ENCODE peak calls at places on chromosomes 5 and 9, in seven cellular contexts. One of them, this sample, is unnamed.

GRCh38 chr5:149488645-149489306 is 62.5 kb downstream of the CSNK1A1 start:
- DNase-seq in PC-3: peak
- DNase-seq in endothelial cell: no peak
- DNase-seq in dorsolateral prefrontal cortex: no peak
- DNase-seq in AG09319: no peak
- DNase-seq in BE2C: no peak
- DNase-seq in CD8-positive, alpha-beta T cell: no peak
- DNase-seq in this sample: peak

GRCh38 chr9:93893899-93894690 is 61.1 kb downstream of the BARX1 start:
- DNase-seq in PC-3: no peak
- DNase-seq in endothelial cell: no peak
- DNase-seq in dorsolateral prefrontal cortex: no peak
- DNase-seq in AG09319: no peak
- DNase-seq in BE2C: no peak
- DNase-seq in CD8-positive, alpha-beta T cell: no peak
- DNase-seq in this sample: no peak

GRCh38 chr9:117414906-117415583 is at the start of gene ASTN2:
- DNase-seq in PC-3: no peak
- DNase-seq in endothelial cell: peak
- DNase-seq in dorsolateral prefrontal cortex: peak
- DNase-seq in AG09319: no peak
- DNase-seq in BE2C: peak
- DNase-seq in CD8-positive, alpha-beta T cell: no peak
- DNase-seq in this sample: no peak

GRCh38 chr5:1824109-1824821 is 23.1 kb downstream of the NDUFS6 start:
- DNase-seq in PC-3: no peak
- DNase-seq in endothelial cell: no peak
- DNase-seq in dorsolateral prefrontal cortex: peak
- DNase-seq in AG09319: no peak
- DNase-seq in BE2C: no peak
- DNase-seq in CD8-positive, alpha-beta T cell: no peak
- DNase-seq in this sample: peak

GRCh38 chr5:97070234-97070633 is 72.2 kb downstream of the LIX1 start:
- DNase-seq in PC-3: no peak
- DNase-seq in endothelial cell: no peak
- DNase-seq in dorsolateral prefrontal cortex: no peak
- DNase-seq in AG09319: no peak
- DNase-seq in BE2C: no peak
- DNase-seq in CD8-positive, alpha-beta T cell: no peak
- DNase-seq in this sample: no peak

GRCh38 chr5:36722913-36723312 is 116.5 kb downstream of the SLC1A3 start:
- DNase-seq in PC-3: peak
- DNase-seq in endothelial cell: no peak
- DNase-seq in dorsolateral prefrontal cortex: no peak
- DNase-seq in AG09319: no peak
- DNase-seq in BE2C: no peak
- DNase-seq in CD8-positive, alpha-beta T cell: no peak
- DNase-seq in this sample: no peak

GRCh38 chr5:74310967-74311930 is 329.3 kb downstream of the ENC1 start:
- DNase-seq in PC-3: no peak
- DNase-seq in endothelial cell: no peak
- DNase-seq in dorsolateral prefrontal cortex: no peak
- DNase-seq in AG09319: no peak
- DNase-seq in BE2C: no peak
- DNase-seq in CD8-positive, alpha-beta T cell: no peak
- DNase-seq in this sample: no peak

GRCh38 chr9:86809968-86810367 is 137.3 kb downstream of the GAS1 start:
- DNase-seq in PC-3: no peak
- DNase-seq in endothelial cell: no peak
- DNase-seq in dorsolateral prefrontal cortex: no peak
- DNase-seq in AG09319: no peak
- DNase-seq in BE2C: no peak
- DNase-seq in CD8-positive, alpha-beta T cell: no peak
- DNase-seq in this sample: no peak

GRCh38 chr5:156834916-156835315 is 15.2 kb upstream of the PPP1R2B start:
- DNase-seq in PC-3: no peak
- DNase-seq in endothelial cell: no peak
- DNase-seq in dorsolateral prefrontal cortex: no peak
- DNase-seq in AG09319: no peak
- DNase-seq in BE2C: no peak
- DNase-seq in CD8-positive, alpha-beta T cell: no peak
- DNase-seq in this sample: no peak

GRCh38 chr9:74804018-74804385 is 83.7 kb downstream of the TRPM6 start:
- DNase-seq in PC-3: peak
- DNase-seq in endothelial cell: no peak
- DNase-seq in dorsolateral prefrontal cortex: no peak
- DNase-seq in AG09319: no peak
- DNase-seq in BE2C: no peak
- DNase-seq in CD8-positive, alpha-beta T cell: no peak
- DNase-seq in this sample: no peak

GRCh38 chr5:65961644-65962043 is 35.3 kb downstream of the ERBIN start:
- DNase-seq in PC-3: peak
- DNase-seq in endothelial cell: no peak
- DNase-seq in dorsolateral prefrontal cortex: no peak
- DNase-seq in AG09319: no peak
- DNase-seq in BE2C: no peak
- DNase-seq in CD8-positive, alpha-beta T cell: no peak
- DNase-seq in this sample: no peak

GRCh38 chr9:15873573-15874177 is 320.8 kb downstream of the CCDC171 start:
- DNase-seq in PC-3: peak
- DNase-seq in endothelial cell: peak
- DNase-seq in dorsolateral prefrontal cortex: no peak
- DNase-seq in AG09319: peak
- DNase-seq in BE2C: no peak
- DNase-seq in CD8-positive, alpha-beta T cell: no peak
- DNase-seq in this sample: no peak

GRCh38 chr5:2801602-2802525 is 50.4 kb upstream of the IRX2 start:
- DNase-seq in PC-3: no peak
- DNase-seq in endothelial cell: no peak
- DNase-seq in dorsolateral prefrontal cortex: no peak
- DNase-seq in AG09319: no peak
- DNase-seq in BE2C: no peak
- DNase-seq in CD8-positive, alpha-beta T cell: no peak
- DNase-seq in this sample: no peak

GRCh38 chr5:79746645-79747044 is 57.0 kb downstream of the CMYA5 start:
- DNase-seq in PC-3: no peak
- DNase-seq in endothelial cell: no peak
- DNase-seq in dorsolateral prefrontal cortex: no peak
- DNase-seq in AG09319: no peak
- DNase-seq in BE2C: no peak
- DNase-seq in CD8-positive, alpha-beta T cell: no peak
- DNase-seq in this sample: no peak

GRCh38 chr9:133107245-133107722 is 13.8 kb downstream of the RALGDS start:
- DNase-seq in PC-3: no peak
- DNase-seq in endothelial cell: no peak
- DNase-seq in dorsolateral prefrontal cortex: peak
- DNase-seq in AG09319: no peak
- DNase-seq in BE2C: no peak
- DNase-seq in CD8-positive, alpha-beta T cell: no peak
- DNase-seq in this sample: no peak

GRCh38 chr5:178630475-178630930 is 3.7 kb upstream of the CLK4 start:
- DNase-seq in PC-3: peak
- DNase-seq in endothelial cell: no peak
- DNase-seq in dorsolateral prefrontal cortex: no peak
- DNase-seq in AG09319: no peak
- DNase-seq in BE2C: no peak
- DNase-seq in CD8-positive, alpha-beta T cell: no peak
- DNase-seq in this sample: no peak

GRCh38 chr5:139994234-139994633 is 48.9 kb downstream of the NRG2 start:
- DNase-seq in PC-3: no peak
- DNase-seq in endothelial cell: no peak
- DNase-seq in dorsolateral prefrontal cortex: no peak
- DNase-seq in AG09319: no peak
- DNase-seq in BE2C: no peak
- DNase-seq in CD8-positive, alpha-beta T cell: no peak
- DNase-seq in this sample: no peak

GRCh38 chr5:35924122-35924949 is 14.1 kb downstream of the CAPSL start:
- DNase-seq in PC-3: peak
- DNase-seq in endothelial cell: no peak
- DNase-seq in dorsolateral prefrontal cortex: no peak
- DNase-seq in AG09319: peak
- DNase-seq in BE2C: no peak
- DNase-seq in CD8-positive, alpha-beta T cell: no peak
- DNase-seq in this sample: no peak

GRCh38 chr5:180352116-180352975 is 790 bp downstream of the GFPT2 start:
- DNase-seq in PC-3: no peak
- DNase-seq in endothelial cell: peak
- DNase-seq in dorsolateral prefrontal cortex: no peak
- DNase-seq in AG09319: no peak
- DNase-seq in BE2C: peak
- DNase-seq in CD8-positive, alpha-beta T cell: no peak
- DNase-seq in this sample: no peak

GRCh38 chr5:10499776-10500175 is 58.1 kb downstream of the ROPN1L start:
- DNase-seq in PC-3: no peak
- DNase-seq in endothelial cell: no peak
- DNase-seq in dorsolateral prefrontal cortex: no peak
- DNase-seq in AG09319: no peak
- DNase-seq in BE2C: no peak
- DNase-seq in CD8-positive, alpha-beta T cell: no peak
- DNase-seq in this sample: no peak

GRCh38 chr9:37105169-37105750 is 15.1 kb upstream of the ZCCHC7 start:
- DNase-seq in PC-3: no peak
- DNase-seq in endothelial cell: no peak
- DNase-seq in dorsolateral prefrontal cortex: no peak
- DNase-seq in AG09319: no peak
- DNase-seq in BE2C: no peak
- DNase-seq in CD8-positive, alpha-beta T cell: no peak
- DNase-seq in this sample: no peak

GRCh38 chr5:138282918-138283742 is 8.7 kb upstream of the GFRA3 start:
- DNase-seq in PC-3: peak
- DNase-seq in endothelial cell: peak
- DNase-seq in dorsolateral prefrontal cortex: no peak
- DNase-seq in AG09319: peak
- DNase-seq in BE2C: peak
- DNase-seq in CD8-positive, alpha-beta T cell: no peak
- DNase-seq in this sample: no peak

GRCh38 chr5:61637566-61637965 is 305.5 kb downstream of the ZSWIM6 start:
- DNase-seq in PC-3: peak
- DNase-seq in endothelial cell: no peak
- DNase-seq in dorsolateral prefrontal cortex: no peak
- DNase-seq in AG09319: no peak
- DNase-seq in BE2C: peak
- DNase-seq in CD8-positive, alpha-beta T cell: no peak
- DNase-seq in this sample: no peak

GRCh38 chr5:176719113-176719814 is 72.0 kb downstream of the TSPAN17 start:
- DNase-seq in PC-3: no peak
- DNase-seq in endothelial cell: no peak
- DNase-seq in dorsolateral prefrontal cortex: no peak
- DNase-seq in AG09319: no peak
- DNase-seq in BE2C: no peak
- DNase-seq in CD8-positive, alpha-beta T cell: no peak
- DNase-seq in this sample: no peak

GRCh38 chr5:83472508-83473343 is 1.2 kb downstream of the VCAN start:
- DNase-seq in PC-3: no peak
- DNase-seq in endothelial cell: peak
- DNase-seq in dorsolateral prefrontal cortex: peak
- DNase-seq in AG09319: no peak
- DNase-seq in BE2C: peak
- DNase-seq in CD8-positive, alpha-beta T cell: no peak
- DNase-seq in this sample: peak

GRCh38 chr5:172380992-172381643 is 73.2 kb downstream of the SH3PXD2B start:
- DNase-seq in PC-3: peak
- DNase-seq in endothelial cell: no peak
- DNase-seq in dorsolateral prefrontal cortex: peak
- DNase-seq in AG09319: no peak
- DNase-seq in BE2C: peak
- DNase-seq in CD8-positive, alpha-beta T cell: no peak
- DNase-seq in this sample: peak

GRCh38 chr9:99269429-99269828 is 47.3 kb downstream of the SEC61B start:
- DNase-seq in PC-3: peak
- DNase-seq in endothelial cell: no peak
- DNase-seq in dorsolateral prefrontal cortex: no peak
- DNase-seq in AG09319: peak
- DNase-seq in BE2C: no peak
- DNase-seq in CD8-positive, alpha-beta T cell: no peak
- DNase-seq in this sample: no peak

DNA sequence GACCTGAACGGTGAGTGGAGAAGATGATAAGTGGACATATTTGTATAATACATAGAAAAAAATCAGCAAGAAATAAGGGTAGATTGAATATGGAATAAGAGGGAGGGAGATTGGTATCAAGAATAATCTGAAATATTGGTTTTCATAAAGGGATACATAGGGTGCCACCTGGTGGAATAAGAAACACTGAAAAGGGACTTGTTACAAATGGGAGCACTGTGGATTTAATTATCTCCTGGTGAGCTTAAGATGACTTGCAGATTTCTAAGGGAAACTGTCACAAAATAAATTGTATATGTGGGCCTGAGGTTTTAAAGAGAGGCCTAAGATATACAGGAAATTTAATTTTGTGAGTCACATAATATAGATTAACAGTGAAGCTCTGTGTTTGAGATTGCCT is 1403.5 kb upstream of the CDH18 start:
- DNase-seq in PC-3: no peak
- DNase-seq in endothelial cell: no peak
- DNase-seq in dorsolateral prefrontal cortex: no peak
- DNase-seq in AG09319: no peak
- DNase-seq in BE2C: peak
- DNase-seq in CD8-positive, alpha-beta T cell: no peak
- DNase-seq in this sample: no peak
- TF ChIP-seq CTCF in PC-3: no peak
- TF ChIP-seq CTCF in endothelial cell: no peak
- TF ChIP-seq CTCF in dorsolateral prefrontal cortex: no peak
- TF ChIP-seq CTCF in AG09319: no peak
- TF ChIP-seq CTCF in BE2C: peak
- TF ChIP-seq CTCF in CD8-positive, alpha-beta T cell: no peak
- TF ChIP-seq CTCF in this sample: no peak

GRCh38 chr5:173917788-173918786 is 29.9 kb downstream of the CPEB4 start:
- DNase-seq in PC-3: peak
- DNase-seq in endothelial cell: peak
- DNase-seq in dorsolateral prefrontal cortex: no peak
- DNase-seq in AG09319: peak
- DNase-seq in BE2C: peak
- DNase-seq in CD8-positive, alpha-beta T cell: peak
- DNase-seq in this sample: peak
- TF ChIP-seq CTCF in PC-3: peak
- TF ChIP-seq CTCF in endothelial cell: no peak
- TF ChIP-seq CTCF in dorsolateral prefrontal cortex: no peak
- TF ChIP-seq CTCF in AG09319: no peak
- TF ChIP-seq CTCF in BE2C: no peak
- TF ChIP-seq CTCF in CD8-positive, alpha-beta T cell: no peak
- TF ChIP-seq CTCF in this sample: no peak

DNA sequence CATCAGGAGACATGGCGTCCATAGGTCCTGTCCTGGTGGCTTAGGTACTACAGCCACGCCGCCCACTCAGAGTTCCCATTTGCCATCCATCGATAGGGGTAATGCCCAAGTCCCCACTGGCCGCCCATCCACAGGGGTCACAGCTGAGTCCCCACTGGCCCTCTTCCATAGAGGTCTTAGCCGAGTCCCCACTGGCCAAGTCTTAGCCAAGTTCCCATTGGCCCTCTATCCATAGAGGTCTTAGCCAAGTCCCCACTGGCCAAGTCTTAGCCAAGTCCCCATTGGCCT is 17.4 kb downstream of the EXOC3 start:
- DNase-seq in PC-3: no peak
- DNase-seq in endothelial cell: no peak
- DNase-seq in dorsolateral prefrontal cortex: peak
- DNase-seq in AG09319: no peak
- DNase-seq in BE2C: no peak
- DNase-seq in CD8-positive, alpha-beta T cell: no peak
- DNase-seq in this sample: no peak
- TF ChIP-seq CTCF in PC-3: no peak
- TF ChIP-seq CTCF in endothelial cell: no peak
- TF ChIP-seq CTCF in dorsolateral prefrontal cortex: no peak
- TF ChIP-seq CTCF in AG09319: no peak
- TF ChIP-seq CTCF in BE2C: no peak
- TF ChIP-seq CTCF in CD8-positive, alpha-beta T cell: no peak
- TF ChIP-seq CTCF in this sample: no peak

GRCh38 chr5:147369742-147370374 is 135.0 kb downstream of the STK32A start:
- DNase-seq in PC-3: peak
- DNase-seq in endothelial cell: no peak
- DNase-seq in dorsolateral prefrontal cortex: no peak
- DNase-seq in AG09319: no peak
- DNase-seq in BE2C: no peak
- DNase-seq in CD8-positive, alpha-beta T cell: no peak
- DNase-seq in this sample: no peak
- TF ChIP-seq CTCF in PC-3: peak
- TF ChIP-seq CTCF in endothelial cell: no peak
- TF ChIP-seq CTCF in dorsolateral prefrontal cortex: peak
- TF ChIP-seq CTCF in AG09319: peak
- TF ChIP-seq CTCF in BE2C: peak
- TF ChIP-seq CTCF in CD8-positive, alpha-beta T cell: no peak
- TF ChIP-seq CTCF in this sample: peak